ENCODE peak calls at places on chromosomes 12 and 14, in four cellular contexts. One of them, this sample, is unnamed.

GRCh38 chr14:65604946-65605345 is 192.4 kb downstream of the FUT8 start:
- ATAC-seq in left ventricle myocardium superior: no peak
- ATAC-seq in IMR-90: no peak
- ATAC-seq in right cardiac atrium: no peak
- ATAC-seq in this sample: no peak

GRCh38 chr12:18139989-18140596 is 50.1 kb upstream of the RERGL start:
- ATAC-seq in left ventricle myocardium superior: no peak
- ATAC-seq in IMR-90: peak
- ATAC-seq in right cardiac atrium: no peak
- ATAC-seq in this sample: no peak

GRCh38 chr12:29580971-29581370 is 83.5 kb upstream of the OVCH1 start:
- ATAC-seq in left ventricle myocardium superior: no peak
- ATAC-seq in IMR-90: no peak
- ATAC-seq in right cardiac atrium: no peak
- ATAC-seq in this sample: no peak

GRCh38 chr12:91274886-91275285 is 92.3 kb upstream of the DCN start:
- ATAC-seq in left ventricle myocardium superior: peak
- ATAC-seq in IMR-90: peak
- ATAC-seq in right cardiac atrium: peak
- ATAC-seq in this sample: no peak

GRCh38 chr12:26514364-26514763 is 318.6 kb downstream of the ITPR2 start:
- ATAC-seq in left ventricle myocardium superior: peak
- ATAC-seq in IMR-90: no peak
- ATAC-seq in right cardiac atrium: peak
- ATAC-seq in this sample: no peak

GRCh38 chr14:51597511-51597920 is 54.2 kb upstream of the FRMD6 start:
- ATAC-seq in left ventricle myocardium superior: no peak
- ATAC-seq in IMR-90: peak
- ATAC-seq in right cardiac atrium: no peak
- ATAC-seq in this sample: no peak

GRCh38 chr12:91395628-91396027 is 213.0 kb upstream of the DCN start:
- ATAC-seq in left ventricle myocardium superior: no peak
- ATAC-seq in IMR-90: no peak
- ATAC-seq in right cardiac atrium: no peak
- ATAC-seq in this sample: no peak

GRCh38 chr12:38392584-38393144 is 76.1 kb downstream of the ALG10B start:
- ATAC-seq in left ventricle myocardium superior: no peak
- ATAC-seq in IMR-90: no peak
- ATAC-seq in right cardiac atrium: no peak
- ATAC-seq in this sample: no peak

GRCh38 chr12:115451785-115452736 is 768.1 kb upstream of the TBX3 start:
- ATAC-seq in left ventricle myocardium superior: peak
- ATAC-seq in IMR-90: peak
- ATAC-seq in right cardiac atrium: peak
- ATAC-seq in this sample: peak

GRCh38 chr14:102726191-102726949 is 50.9 kb upstream of the TRAF3 start:
- ATAC-seq in left ventricle myocardium superior: no peak
- ATAC-seq in IMR-90: no peak
- ATAC-seq in right cardiac atrium: no peak
- ATAC-seq in this sample: no peak

GRCh38 chr12:32918890-32919791 is 22.6 kb upstream of the PKP2 start:
- ATAC-seq in left ventricle myocardium superior: peak
- ATAC-seq in IMR-90: no peak
- ATAC-seq in right cardiac atrium: peak
- ATAC-seq in this sample: no peak